ENCODE peak calls at places on chromosome 15, in eight cellular contexts. S is sigmoid colon, X is A549, G is tibial nerve, B is stomach, N is esophagus muscularis mucosa, Y is suprapubic skin, M is K562. D is an unnamed sample.
A peak's percentile ranks its signal among the peaks of the same experiment; 100 is the strongest.

GRCh38 chr15:87326274-87326673 is 930.3 kb downstream of the NTRK3 start:
- DNase-seq in B (no peak), S (no peak), M (no peak), G (no peak), X (no peak), Y (no peak), N (no peak), D (no peak)

GRCh38 chr15:34776706-34777105 is 18.6 kb downstream of the ACTC1 start:
- DNase-seq in Y (no peak), S (no peak), M (no peak), X (no peak), N (no peak), G (no peak), B (no peak), D (no peak)

GRCh38 chr15:25374143-25374542 is 64.7 kb downstream of the UBE3A start:
- DNase-seq in B (no peak), M (no peak), S (no peak), N (no peak), Y (no peak), X (no peak), G (no peak), D (no peak)

GRCh38 chr15:75200765-75201608 is 695 bp upstream of the C15orf39 start:
- DNase-seq in N (no peak), X (no peak), S (peak; percentile 78), Y (no peak), M (peak; percentile 62), B (peak; percentile 73), G (no peak), D (peak; percentile 86)

GRCh38 chr15:92650966-92651365 is 4.6 kb downstream of the FAM174B start:
- DNase-seq in B (no peak), Y (no peak), G (no peak), N (no peak), M (no peak), X (no peak), S (no peak), D (no peak)

GRCh38 chr15:59792359-59792758 is 103.2 kb upstream of the BNIP2 start:
- DNase-seq in Y (no peak), N (no peak), S (no peak), X (no peak), M (no peak), B (no peak), G (no peak), D (no peak)

GRCh38 chr15:57220220-57220619 is 156.1 kb upstream of the CGNL1 start:
- DNase-seq in G (no peak), B (no peak), S (no peak), N (no peak), M (no peak), Y (no peak), X (no peak), D (no peak)

GRCh38 chr15:84783493-84784251 is 33.5 kb upstream of the ALPK3 start:
- DNase-seq in B (no peak), M (peak; percentile 30), N (no peak), X (no peak), S (no peak), G (no peak), Y (no peak), D (no peak)

GRCh38 chr15:79863886-79864285 is 32.9 kb downstream of the MTHFS start:
- DNase-seq in Y (no peak), B (no peak), N (no peak), M (no peak), S (no peak), G (no peak), X (no peak), D (no peak)

GRCh38 chr15:49238342-49238741 is 68.3 kb downstream of the GALK2 start:
- DNase-seq in Y (no peak), N (no peak), M (no peak), S (peak; percentile 70), B (no peak), G (no peak), X (no peak), D (no peak)

GRCh38 chr15:59420108-59420507 is 17.9 kb upstream of the FAM81A start:
- DNase-seq in S (no peak), X (no peak), G (no peak), M (no peak), Y (no peak), N (no peak), B (no peak), D (no peak)

GRCh38 chr15:80619677-80620076 is 75.4 kb upstream of the ABHD17C start:
- DNase-seq in X (no peak), Y (no peak), N (peak; percentile 10), M (no peak), B (no peak), G (no peak), S (no peak), D (no peak)

GRCh38 chr15:85667491-85668424 is 127.0 kb downstream of the KLHL25 start:
- DNase-seq in Y (no peak), S (no peak), N (no peak), G (no peak), M (no peak), B (no peak), X (peak; percentile 95), D (peak; percentile 25)

GRCh38 chr15:38885001-38885400 is 320.4 kb upstream of the RASGRP1 start:
- DNase-seq in S (no peak), N (no peak), M (no peak), Y (no peak), G (no peak), B (no peak), X (peak; percentile 63), D (no peak)

GRCh38 chr15:76973906-76974305 is 21.0 kb upstream of the PSTPIP1 start:
- DNase-seq in G (no peak), Y (no peak), M (no peak), S (no peak), N (no peak), B (no peak), X (no peak), D (no peak)

GRCh38 chr15:70569718-70570231 is 193.6 kb downstream of the UACA start:
- DNase-seq in G (no peak), S (no peak), M (no peak), X (peak; percentile 66), N (no peak), B (no peak), Y (no peak), D (no peak)

GRCh38 chr15:83655237-83655616 is 1.3 kb downstream of the ADAMTSL3 start:
- DNase-seq in Y (no peak), N (peak; percentile 74), M (peak; percentile 3), G (no peak), S (no peak), B (no peak), X (no peak), D (no peak)
- H3K4me3 ChIP-seq in Y (no peak overlapping the region), N (peak overlapping the region; percentile 63), M (no peak overlapping the region), G (peak overlapping the region; percentile 53), S (peak overlapping the region; percentile 73), B (peak overlapping the region; percentile 62), X (no peak overlapping the region), D (peak overlapping the region; percentile 45)

DNA sequence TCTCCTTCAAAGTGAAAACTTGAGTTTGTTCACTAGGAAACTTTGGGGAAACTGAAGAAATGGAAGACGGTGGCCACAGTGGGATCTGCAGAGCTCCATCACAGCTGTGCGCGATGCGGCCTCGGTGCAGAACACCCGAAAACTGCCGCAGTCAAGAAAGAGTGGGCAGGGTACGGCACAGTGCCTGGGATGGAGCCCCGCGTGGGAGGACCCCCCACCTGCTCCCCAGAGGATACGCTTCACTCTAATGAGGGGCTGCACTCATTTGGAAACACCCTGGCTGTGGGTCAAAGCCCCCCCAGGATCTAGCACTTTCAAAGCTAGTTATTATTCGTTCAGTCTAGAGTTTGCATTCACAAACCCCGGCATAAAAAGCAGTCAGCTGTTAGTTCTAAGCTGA is 9.5 kb downstream of the ADAMTS17 start:
- DNase-seq in X (no peak), B (no peak), G (no peak), S (no peak), M (no peak), N (peak; percentile 81), Y (no peak), D (no peak)
- H3K27ac ChIP-seq in X (no peak overlapping the region), B (no peak overlapping the region), G (no peak overlapping the region), S (no peak overlapping the region), M (no peak overlapping the region), N (no peak overlapping the region), Y (no peak overlapping the region), D (no peak overlapping the region)

GRCh38 chr15:42800731-42801474 is 64.0 kb upstream of the CDAN1 start:
- DNase-seq in B (no peak), S (no peak), Y (no peak), G (no peak), X (peak; percentile 5), N (no peak), M (no peak), D (no peak)
- TF ChIP-seq EP300 in B (no peak), S (no peak), Y (no peak), G (no peak), X (no peak), N (no peak), M (no peak), D (no peak)

DNA sequence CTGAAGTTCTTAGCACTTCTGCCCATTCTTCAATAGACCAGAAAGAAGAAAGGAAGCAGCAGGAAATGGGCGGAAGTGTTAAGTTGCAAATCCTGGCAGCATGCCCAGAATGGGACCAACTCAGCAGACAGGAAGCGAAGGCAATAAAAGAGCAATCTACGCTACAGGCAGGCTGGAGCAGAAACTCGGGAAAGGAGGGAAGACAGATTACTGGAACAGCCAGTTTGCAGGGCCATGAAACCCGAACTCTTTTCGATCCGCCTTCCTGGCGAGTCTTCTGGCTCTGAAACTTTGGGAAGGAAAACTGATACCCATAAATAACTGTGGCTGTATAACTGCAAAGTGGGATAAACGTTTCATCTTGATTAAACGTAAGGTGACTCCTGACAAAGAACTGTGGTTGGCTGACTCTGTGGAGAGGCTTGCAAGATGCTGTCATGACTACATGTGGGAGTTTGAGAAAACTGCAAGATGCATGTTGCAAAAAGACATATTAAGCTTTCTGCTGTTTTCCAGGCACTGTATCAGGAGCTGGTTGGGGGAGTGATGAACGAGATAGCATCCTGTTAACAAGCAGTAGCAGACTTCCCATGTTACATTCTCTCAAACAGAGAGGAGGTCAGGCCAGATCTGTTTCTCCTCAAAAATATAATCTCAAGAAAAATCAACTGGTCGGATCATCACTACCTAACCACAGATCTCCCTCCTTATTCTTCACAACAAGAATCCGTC is 67.8 kb downstream of the FMN1 start:
- DNase-seq in M (no peak), B (peak; percentile 67), S (peak; percentile 78), X (peak; percentile 70), Y (no peak), G (peak; percentile 44), N (no peak), D (peak; percentile 82)
- H3K4me3 ChIP-seq in M (no peak overlapping the region), B (no peak overlapping the region), S (no peak overlapping the region), X (no peak overlapping the region), Y (no peak overlapping the region), G (no peak overlapping the region), N (no peak overlapping the region), D (no peak overlapping the region)

GRCh38 chr15:74193905-74194304 is 8.7 kb downstream of the STRA6 start:
- DNase-seq in X (no peak), G (no peak), S (no peak), N (no peak), M (no peak), Y (no peak), B (no peak), D (no peak)

GRCh38 chr15:74193305-74193718 is 9.3 kb downstream of the STRA6 start:
- DNase-seq in S (no peak), M (no peak), X (peak; percentile 67), B (no peak), Y (no peak), N (no peak), G (no peak), D (no peak)

GRCh38 chr15:74192751-74193150 is 9.8 kb downstream of the STRA6 start:
- DNase-seq in M (no peak), S (no peak), G (no peak), X (no peak), B (no peak), N (no peak), Y (no peak), D (no peak)

GRCh38 chr15:74196175-74196574 is 6.4 kb downstream of the STRA6 start:
- DNase-seq in G (no peak), M (no peak), Y (no peak), B (peak; percentile 65), X (peak; percentile 94), N (no peak), S (no peak), D (peak; percentile 86)

GRCh38 chr15:74194572-74195559 is 7.7 kb downstream of the STRA6 start:
- DNase-seq in S (no peak), Y (no peak), G (no peak), M (no peak), B (no peak), N (no peak), X (no peak), D (no peak)
- H3K27ac ChIP-seq in S (no peak overlapping the region), Y (no peak overlapping the region), G (no peak overlapping the region), M (no peak overlapping the region), B (no peak overlapping the region), N (no peak overlapping the region), X (peak overlapping the region; percentile 97), D (no peak overlapping the region)

D was measured in transverse colon.